ENCODE peak calls at places on chromosomes 16 and 17, in five cellular contexts. Q, R, X, Y and U are unnamed samples.

GRCh38 chr16:84461029-84461415 is 43.4 kb downstream of the MEAK7 start:
- DNase-seq in X (no peak), Y (no peak), Q (no peak), R (no peak), U (no peak)

GRCh38 chr16:87384162-87384999 is 805 bp upstream of the FBXO31 start:
- DNase-seq in X (peak; percentile 86), Y (peak; percentile 82), Q (peak; percentile 80), R (no peak), U (no peak)

GRCh38 chr17:7774037-7774659 is 56.6 kb downstream of the DNAH2 start:
- DNase-seq in R (peak; percentile 76), Y (no peak), Q (peak; percentile 68), X (peak; percentile 80), U (no peak)

GRCh38 chr17:27546624-27547300 is 84.2 kb upstream of the LGALS9 start:
- DNase-seq in Q (no peak), R (no peak), Y (no peak), X (no peak), U (no peak)

GRCh38 chr17:40912506-40913220 is 24.8 kb downstream of the KRT23 start:
- DNase-seq in R (peak; percentile 52), X (no peak), Y (no peak), Q (no peak), U (no peak)

GRCh38 chr17:27997044-27997401 is 45.5 kb upstream of the NLK start:
- DNase-seq in R (no peak), Y (no peak), X (no peak), Q (no peak), U (no peak)

GRCh38 chr17:48439875-48440505 is 10.0 kb upstream of the SKAP1 start:
- DNase-seq in X (no peak), Q (no peak), R (no peak), Y (no peak), U (peak; percentile 58)

GRCh38 chr17:82372591-82373452 is 1.3 kb downstream of the UTS2R start:
- DNase-seq in R (no peak), X (no peak), Y (no peak), Q (no peak), U (no peak)

GRCh38 chr17:45812102-45812501 is 28.0 kb downstream of the CRHR1 start:
- DNase-seq in R (peak; percentile 47), Q (peak; percentile 41), X (no peak), Y (no peak), U (peak; percentile 8)

GRCh38 chr17:81020767-81021497 is 14.0 kb upstream of the BAIAP2 start:
- DNase-seq in Y (peak; percentile 46), R (no peak), Q (peak; percentile 91), X (peak; percentile 16), U (no peak)

GRCh38 chr17:10605221-10605783 is 51.8 kb downstream of the MYH3 start:
- DNase-seq in X (no peak), R (no peak), Y (no peak), Q (no peak), U (no peak)

GRCh38 chr17:12421646-12422306 is 243.9 kb upstream of the MYOCD start:
- DNase-seq in R (no peak), X (no peak), Y (no peak), Q (no peak), U (no peak)

GRCh38 chr16:79509221-79509631 is 91.3 kb downstream of the MAF start:
- DNase-seq in Y (peak; percentile 6), Q (no peak), R (no peak), X (no peak), U (no peak)

GRCh38 chr17:19024101-19025078 is 19.8 kb upstream of the FAM83G start:
- DNase-seq in Q (peak; percentile 94), X (no peak), Y (no peak), R (peak; percentile 39), U (no peak)

GRCh38 chr17:74852237-74853047 is 7.2 kb downstream of the GRIN2C start:
- DNase-seq in X (peak; percentile 76), Y (peak; percentile 81), Q (peak; percentile 45), R (no peak), U (peak; percentile 79)

GRCh38 chr17:8732406-8733065 is 12.1 kb downstream of the CCDC42 start:
- DNase-seq in R (no peak), Q (peak; percentile 71), Y (no peak), X (no peak), U (no peak)

GRCh38 chr16:89199241-89200123 is 855 bp downstream of the SLC22A31 start:
- DNase-seq in Y (no peak), X (peak; percentile 5), Q (no peak), R (no peak), U (no peak)

GRCh38 chr16:61968242-61968978 is 67.8 kb downstream of the CDH8 start:
- DNase-seq in R (no peak), Y (no peak), Q (no peak), X (no peak), U (no peak)

GRCh38 chr16:31754998-31755615 is 118.5 kb upstream of the ZNF267 start:
- DNase-seq in Y (no peak), Q (peak; percentile 1), R (no peak), X (no peak), U (no peak)

GRCh38 chr17:76432712-76433336 is 20.1 kb downstream of the UBE2O start:
- DNase-seq in R (peak; percentile 65), X (no peak), Q (peak; percentile 52), Y (no peak), U (peak; percentile 71)

GRCh38 chr16:73703891-73704290 is 592.7 kb upstream of the PSMD7 start:
- DNase-seq in X (no peak), R (no peak), Y (no peak), Q (no peak), U (no peak)

GRCh38 chr17:72123964-72124791 is 3.4 kb downstream of the SOX9 start:
- DNase-seq in Y (peak; percentile 25), R (peak; percentile 40), Q (no peak), X (no peak), U (no peak)

GRCh38 chr17:72122668-72123495 is 2.1 kb downstream of the SOX9 start:
- DNase-seq in X (peak; percentile 69), Q (peak; percentile 83), R (peak; percentile 52), Y (peak; percentile 72), U (no peak)

GRCh38 chr17:72122002-72122310 is 1.1 kb downstream of the SOX9 start:
- DNase-seq in Q (peak; percentile 70), X (peak; percentile 38), R (peak; percentile 42), Y (no peak), U (no peak)

GRCh38 chr17:72122336-72122667 is 1.5 kb downstream of the SOX9 start:
- DNase-seq in R (no peak), Q (no peak), X (no peak), Y (no peak), U (no peak)

GRCh38 chr17:72123496-72123963 is 2.7 kb downstream of the SOX9 start:
- DNase-seq in Q (no peak), X (no peak), Y (peak; percentile 49), R (no peak), U (no peak)
- H3K4me3 ChIP-seq in Q (peak overlapping the region; percentile 94), X (peak overlapping the region; percentile 83), Y (peak overlapping the region; percentile 99), R (peak overlapping the region; percentile 85), U (no peak overlapping the region)

DNA sequence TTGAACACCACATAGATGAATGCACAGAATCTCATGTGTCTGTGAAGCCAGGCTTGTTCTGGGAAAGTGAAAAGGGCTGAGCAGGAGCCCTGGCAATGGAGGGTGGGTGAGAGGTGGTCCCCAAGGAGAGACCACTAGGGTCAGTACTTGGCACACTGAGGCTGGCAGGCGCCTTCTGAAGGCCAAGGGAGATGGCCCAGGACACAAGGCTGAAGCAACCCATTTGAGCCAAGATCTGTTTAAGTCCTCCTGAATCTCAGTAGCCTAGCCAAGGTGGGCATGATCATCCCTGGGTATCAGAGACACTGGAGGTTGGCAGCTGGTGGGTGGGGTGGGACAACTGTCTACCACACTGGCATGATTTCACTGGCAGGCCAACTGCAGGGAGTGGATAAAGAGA is 1741.2 kb downstream of the TP53TG3F start:
- DNase-seq in Q (no peak), Y (no peak), X (no peak), R (no peak), U (no peak)
- H3K9me3 ChIP-seq in Q (no peaks in the 10 kb centered on the region), Y (no peaks in the 10 kb centered on the region), X (no peaks in the 10 kb centered on the region), R (no peaks in the 10 kb centered on the region), U (no peaks in the 10 kb centered on the region)

GRCh38 chr17:16915752-16916556 is 56.0 kb downstream of the TNFRSF13B start:
- DNase-seq in Y (peak; percentile 64), X (peak; percentile 64), R (peak; percentile 86), Q (peak; percentile 79), U (peak; percentile 81)
- TF ChIP-seq EZH2phosphoT487 in Y (no peak), X (no peak), R (no peak), Q (no peak), U (no peak)

GRCh38 chr16:1662543-1662942 is 15.5 kb upstream of the JPT2 start:
- DNase-seq in Y (no peak), X (no peak), Q (no peak), R (no peak), U (no peak)
- H3K4me3 ChIP-seq in Y (no peak overlapping the region), X (no peak overlapping the region), Q (no peak overlapping the region), R (no peak overlapping the region), U (no peak overlapping the region)

DNA sequence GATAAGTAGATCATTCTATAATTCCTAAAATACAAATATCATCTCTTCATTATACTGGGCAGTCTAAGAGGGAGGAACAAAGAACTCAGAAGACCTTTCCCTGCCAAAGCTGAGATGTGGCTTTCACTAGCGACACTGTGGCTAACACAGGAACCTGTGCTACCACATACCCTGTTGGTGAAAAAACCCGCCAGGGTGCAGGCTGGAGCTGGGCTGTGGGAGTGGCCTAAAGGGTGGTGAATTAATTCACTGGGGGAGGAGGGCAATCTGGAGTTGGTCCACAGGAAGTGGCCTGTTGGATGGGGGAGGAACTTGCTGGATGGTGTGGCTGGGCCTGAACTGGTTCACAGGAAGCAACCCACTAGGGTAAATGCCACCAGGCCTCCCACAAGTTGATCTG is 7.4 kb downstream of the ZNF594 start:
- DNase-seq in R (no peak), Y (no peak), Q (no peak), X (no peak), U (no peak)
- H3K9me3 ChIP-seq in R (peaks cover 38% of the 10 kb centered on the region), Y (peaks cover 65% of the 10 kb centered on the region), Q (peaks cover 17% of the 10 kb centered on the region), X (peaks cover 67% of the 10 kb centered on the region), U (peaks cover 56% of the 10 kb centered on the region)

DNA sequence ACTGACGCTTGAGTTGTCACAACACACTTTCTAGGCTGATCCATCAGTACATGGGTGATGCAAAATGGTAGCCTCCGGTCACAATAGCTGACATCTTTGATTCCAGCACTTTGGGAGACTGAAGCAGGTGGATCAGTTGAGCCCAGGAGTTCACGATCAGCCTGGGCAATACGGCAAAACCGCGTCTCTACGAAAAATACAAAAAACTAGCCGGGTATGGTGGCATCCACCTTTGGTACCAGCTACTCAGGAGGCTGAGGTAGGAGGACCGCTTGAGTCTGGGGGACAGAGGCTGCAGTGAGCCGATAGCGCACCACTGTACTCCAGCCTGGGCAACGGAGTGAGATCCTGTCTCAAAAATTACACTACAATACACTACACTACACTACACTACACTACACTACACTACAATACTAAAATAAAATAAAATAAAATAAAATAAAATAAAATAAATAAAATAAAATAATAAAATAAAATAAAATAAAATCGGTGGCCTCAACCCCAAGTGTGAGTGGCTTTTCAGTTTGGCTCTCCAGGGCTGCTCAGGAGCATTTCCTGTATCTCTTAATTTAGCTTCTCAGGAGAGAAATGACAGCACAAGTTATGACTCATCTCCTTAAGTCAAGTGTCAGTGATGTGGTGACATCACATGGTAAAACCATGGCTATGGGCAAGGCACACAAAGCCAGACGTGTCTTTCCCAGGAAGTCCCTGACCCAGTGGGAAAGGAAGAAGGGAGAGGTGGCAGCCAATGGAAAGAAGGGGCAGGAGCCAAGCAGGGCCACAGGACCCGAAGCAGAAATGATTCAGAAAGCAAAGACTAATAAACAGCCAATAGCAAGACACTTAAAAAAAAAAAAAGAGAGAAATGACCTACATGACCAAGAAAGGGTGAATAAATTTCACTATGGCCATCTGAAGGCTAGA is 75.3 kb upstream of the TBC1D3K start:
- DNase-seq in X (peak; percentile 42), R (peak; percentile 65), Q (peak; percentile 77), Y (no peak), U (no peak)
- TF ChIP-seq EZH2phosphoT487 in X (no peak), R (no peak), Q (no peak), Y (no peak), U (no peak)